ENCODE peak calls at places on chromosomes 3 and 15, in four cellular contexts. X, V, J and W are unnamed samples.

GRCh38 chr15:91891788-91892187 is 38.3 kb downstream of the SLCO3A1 start:
- DNase-seq in V (no peak), X (no peak), J (no peak), W (no peak)

GRCh38 chr3:132660056-132660744 is at the start of gene UBA5:
- DNase-seq in J (peak; percentile 54), V (peak; percentile 72), X (peak; percentile 72), W (peak; percentile 81)

GRCh38 chr15:68369931-68370767 is 61.8 kb downstream of the ITGA11 start:
- DNase-seq in V (no peak), J (no peak), X (no peak), W (peak; percentile 58)

GRCh38 chr15:85494035-85494793 is 113.8 kb downstream of the AKAP13 start:
- DNase-seq in V (no peak), X (peak; percentile 79), J (no peak), W (no peak)

GRCh38 chr3:126197343-126197742 is 17.0 kb upstream of the ALDH1L1 start:
- DNase-seq in J (no peak), V (no peak), X (no peak), W (no peak)

GRCh38 chr3:131444180-131444579 is 58.6 kb downstream of the MRPL3 start:
- DNase-seq in V (no peak), X (no peak), J (no peak), W (no peak)

GRCh38 chr3:126345641-126346460 is 11.4 kb downstream of the KLF15 start:
- DNase-seq in V (no peak), J (no peak), X (no peak), W (peak; percentile 16)

GRCh38 chr3:113594066-113594465 is 61.7 kb downstream of the SIDT1 start:
- DNase-seq in V (no peak), X (no peak), J (no peak), W (no peak)

GRCh38 chr3:51681453-51681852 is 10.4 kb downstream of the TEX264 start:
- DNase-seq in J (no peak), X (peak; percentile 48), V (no peak), W (no peak)

GRCh38 chr3:180179562-180179961 is 142.8 kb upstream of the PEX5L start:
- DNase-seq in V (no peak), J (no peak), X (no peak), W (no peak)

GRCh38 chr3:111725706-111726105 is 130.6 kb upstream of the ZBED2 start:
- DNase-seq in V (no peak), J (no peak), X (peak; percentile 71), W (no peak)

GRCh38 chr3:114179575-114179974 is 723 bp upstream of the DRD3 start:
- DNase-seq in V (no peak), J (no peak), X (peak; percentile 56), W (no peak)

GRCh38 chr3:17006143-17006839 is 121.5 kb downstream of the PLCL2 start:
- DNase-seq in X (peak; percentile 50), V (no peak), J (no peak), W (no peak)

GRCh38 chr3:57852896-57853295 is 96.8 kb downstream of the SLMAP start:
- DNase-seq in X (peak; percentile 36), V (no peak), J (no peak), W (no peak)

GRCh38 chr3:54014067-54014466 is 108.3 kb upstream of the CACNA2D3 start:
- DNase-seq in V (no peak), X (no peak), J (no peak), W (no peak)

GRCh38 chr3:37028329-37028728 is 35.0 kb downstream of the MLH1 start:
- DNase-seq in V (no peak), X (peak; percentile 65), J (peak; percentile 61), W (peak; percentile 49)

GRCh38 chr3:185960518-185961288 is 22.9 kb upstream of the TRA2B start:
- DNase-seq in X (no peak), V (no peak), J (no peak), W (no peak)

DNA sequence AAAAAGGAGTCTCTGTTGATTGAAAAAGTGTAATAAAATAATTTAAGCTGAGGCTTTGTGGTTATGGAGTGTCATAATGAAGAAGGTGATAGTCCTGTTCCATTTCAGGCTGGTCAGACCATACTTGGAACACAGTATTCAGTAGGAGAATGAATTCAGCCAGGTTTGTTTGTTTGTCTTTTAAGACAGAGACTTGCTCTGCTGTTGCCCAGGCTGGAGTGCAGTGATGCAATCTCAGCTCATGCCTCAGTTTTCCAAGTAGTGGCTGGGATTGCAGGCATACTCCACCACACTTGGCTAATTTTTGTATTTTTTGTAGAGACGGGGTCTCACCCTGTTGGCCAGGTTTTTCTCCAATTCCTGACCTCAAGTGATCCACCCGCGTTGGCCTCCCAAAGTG is 33.5 kb downstream of the IQGAP1 start:
- DNase-seq in J (no peak), V (no peak), X (no peak), W (no peak)
- H3K4me1 ChIP-seq in J (peaks cover 8% of the 10 kb centered on the region), V (peaks cover 84% of the 10 kb centered on the region), X (peaks cover 5% of the 10 kb centered on the region), W (peaks cover 54% of the 10 kb centered on the region)

DNA sequence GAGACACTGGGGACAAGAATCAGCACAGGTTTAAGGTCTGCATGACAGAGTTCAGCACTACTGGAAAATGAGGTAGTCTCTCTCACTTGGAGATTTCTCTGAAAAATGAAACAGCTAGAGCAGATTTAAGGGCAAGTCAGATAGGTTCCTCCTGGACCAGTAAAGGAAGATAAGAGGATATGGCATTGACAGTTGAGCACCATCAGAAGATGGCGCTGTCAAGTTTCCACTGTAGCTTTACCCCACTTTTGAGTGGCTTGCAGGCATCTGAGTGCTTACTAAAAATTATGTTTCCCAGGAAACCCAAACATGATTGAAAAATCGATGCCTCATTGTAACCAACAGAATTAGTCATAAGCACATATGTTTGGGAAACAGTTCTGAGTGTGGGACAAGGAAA is 407.2 kb upstream of the UBE2E2 start:
- DNase-seq in V (no peak), X (no peak), J (no peak), W (no peak)
- TF ChIP-seq CTCF in V (no peak), X (no peak), J (no peak), W (no peak)

GRCh38 chr3:194584866-194585265 is 48.4 kb downstream of the TMEM44 start:
- DNase-seq in X (peak; percentile 63), J (no peak), V (peak; percentile 38), W (no peak)
- H3K4me3 ChIP-seq in X (peak overlapping the region; percentile 76), J (peak overlapping the region; percentile 99), V (peak overlapping the region; percentile 81), W (no peak overlapping the region)

DNA sequence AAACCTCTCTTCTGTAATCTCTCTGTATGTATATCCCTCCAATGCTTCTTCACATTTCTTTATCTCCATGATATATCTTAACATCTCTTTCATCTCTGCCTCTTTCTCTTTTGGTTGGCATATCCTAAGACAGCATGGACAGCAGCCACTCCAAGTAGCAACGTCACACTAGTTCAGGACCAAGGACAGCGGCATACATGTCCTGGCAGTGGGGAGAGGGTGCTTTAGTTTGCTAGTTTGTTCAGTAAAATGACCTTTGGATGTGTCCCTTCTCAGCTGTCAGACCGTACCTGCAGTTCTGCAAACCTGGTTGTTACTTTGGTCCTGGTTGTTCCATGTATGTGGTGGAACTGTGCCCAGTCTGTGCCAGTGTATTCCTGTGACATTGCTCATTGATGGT is 225.6 kb upstream of the ROPN1 start:
- DNase-seq in V (peak; percentile 27), J (peak; percentile 43), X (peak; percentile 84), W (no peak)
- H3K4me1 ChIP-seq in V (no peaks in the 10 kb centered on the region), J (no peaks in the 10 kb centered on the region), X (no peaks in the 10 kb centered on the region), W (no peaks in the 10 kb centered on the region)

GRCh38 chr15:70054884-70055387 is 42.8 kb downstream of the TLE3 start:
- DNase-seq in V (no peak), X (no peak), J (no peak), W (peak; percentile 48)

GRCh38 chr15:70056091-70056680 is 41.5 kb downstream of the TLE3 start:
- DNase-seq in J (no peak), V (no peak), X (no peak), W (no peak)

GRCh38 chr15:70054366-70054765 is 43.4 kb downstream of the TLE3 start:
- DNase-seq in X (no peak), J (no peak), V (no peak), W (peak; percentile 17)

GRCh38 chr15:70053703-70054229 is 44.0 kb downstream of the TLE3 start:
- DNase-seq in X (no peak), J (no peak), V (no peak), W (peak; percentile 19)

DNA sequence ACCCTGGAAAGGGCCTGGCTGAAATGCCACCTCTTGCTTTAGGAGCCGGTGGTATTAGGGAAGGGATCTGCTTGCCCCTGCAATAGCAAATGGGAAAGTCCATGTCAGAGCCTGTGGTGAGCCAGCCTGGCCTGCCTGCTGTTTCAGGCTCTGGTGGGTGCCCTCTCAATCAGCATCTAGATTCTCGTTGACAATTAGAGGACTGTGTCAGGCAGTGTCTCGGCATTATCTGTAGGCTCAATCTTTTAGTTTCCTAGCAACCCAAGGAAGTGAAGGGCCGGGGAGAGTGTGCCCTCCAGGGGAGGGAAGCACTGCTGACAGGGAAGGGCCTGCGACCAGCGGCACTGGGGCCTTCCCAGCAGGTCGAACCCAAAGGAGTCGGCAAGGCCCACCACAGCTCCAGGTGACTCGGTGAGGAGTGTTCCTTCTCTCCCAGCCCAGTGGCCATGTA is 42.1 kb downstream of the TLE3 start:
- DNase-seq in V (no peak), J (no peak), X (no peak), W (peak; percentile 60)
- TF ChIP-seq CTCF in V (no peak), J (peak; percentile 20), X (no peak), W (no peak)

DNA sequence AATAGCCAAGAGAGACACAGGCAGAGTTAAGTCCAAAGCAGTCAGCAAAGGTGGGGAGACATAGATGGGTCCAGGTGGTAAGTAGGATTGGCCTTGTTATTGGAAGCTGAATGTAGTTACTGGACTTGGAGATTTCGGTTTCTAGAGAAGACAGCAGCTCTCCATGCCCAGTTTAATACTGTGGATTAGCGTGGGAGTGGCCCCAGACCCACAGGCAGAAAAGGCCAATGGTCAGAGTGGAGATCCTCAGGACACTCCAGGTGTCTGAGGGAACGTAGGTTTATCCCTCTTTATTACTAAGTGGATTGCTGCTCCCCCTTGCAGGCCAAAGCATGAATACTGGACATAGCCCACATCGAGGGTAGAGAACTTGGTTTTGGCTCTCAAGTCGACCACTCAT is 225.4 kb upstream of the TPRG1 start:
- DNase-seq in V (no peak), X (no peak), J (no peak), W (no peak)
- H3K4me3 ChIP-seq in V (peak overlapping the region; percentile 53), X (no peak overlapping the region), J (no peak overlapping the region), W (peak overlapping the region; percentile 56)

GRCh38 chr3:123394391-123395022 is 54.4 kb downstream of the ADCY5 start:
- DNase-seq in J (no peak), V (no peak), X (no peak), W (no peak)

GRCh38 chr3:123392871-123393620 is 55.8 kb downstream of the ADCY5 start:
- DNase-seq in J (no peak), V (no peak), X (no peak), W (no peak)

GRCh38 chr3:123397050-123397590 is 51.8 kb downstream of the ADCY5 start:
- DNase-seq in X (no peak), V (no peak), J (no peak), W (no peak)

GRCh38 chr3:123396171-123397049 is 52.5 kb downstream of the ADCY5 start:
- DNase-seq in J (no peak), V (no peak), X (no peak), W (no peak)

DNA sequence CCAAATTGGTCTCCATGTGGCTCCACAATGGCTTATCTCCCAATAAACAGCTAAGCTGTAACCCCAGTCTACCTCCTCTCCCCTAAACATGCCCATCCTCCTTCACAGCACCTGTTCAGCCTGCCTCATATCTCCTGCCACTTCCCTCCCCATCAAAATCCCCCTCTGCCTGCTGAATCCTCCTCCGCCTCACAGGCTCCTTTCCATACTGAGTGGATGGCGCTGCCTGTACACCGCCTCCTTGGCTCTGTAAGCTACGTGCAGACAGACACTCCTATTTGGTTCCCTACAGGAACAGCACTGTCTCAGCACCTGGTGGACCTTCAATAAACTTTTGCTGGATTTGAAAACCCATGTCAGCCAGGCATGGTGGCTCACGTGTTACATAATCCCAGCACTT is 53.7 kb downstream of the ADCY5 start:
- DNase-seq in J (no peak), X (no peak), V (no peak), W (no peak)
- H3K4me1 ChIP-seq in J (no peaks in the 10 kb centered on the region), X (peaks cover 83% of the 10 kb centered on the region), V (no peaks in the 10 kb centered on the region), W (peaks cover 56% of the 10 kb centered on the region)

GRCh38 chr3:137692803-137693431 is 71.2 kb upstream of the SOX14 start:
- DNase-seq in J (peak; percentile 9), X (no peak), V (no peak), W (no peak)
- TF ChIP-seq CTCF in J (peak; percentile 41), X (no peak), V (no peak), W (no peak)